ENCODE peak calls at places on chromosomes 2 and 18, in six cellular contexts. T, M, U, R, Y and C are unnamed samples.

GRCh38 chr2:240325654-240326031 is 109.8 kb upstream of the GPC1 start:
- DNase-seq in T (no peak), M (no peak), U (no peak), R (peak; percentile 56), Y (no peak), C (no peak)

GRCh38 chr18:44536041-44536440 is 144.6 kb upstream of the SETBP1 start:
- DNase-seq in T (no peak), M (no peak), U (no peak), R (no peak), Y (no peak), C (no peak)

GRCh38 chr2:48306409-48307284 is 223.3 kb upstream of the STON1 start:
- DNase-seq in T (no peak), M (no peak), U (no peak), R (no peak), Y (no peak), C (no peak)

GRCh38 chr2:190765386-190766173 is 115.0 kb upstream of the GLS start:
- DNase-seq in T (no peak), M (no peak), U (peak; percentile 16), R (no peak), Y (no peak), C (no peak)

GRCh38 chr2:112493858-112494648 is 12.1 kb downstream of the TTL start:
- DNase-seq in T (no peak), M (no peak), U (no peak), R (no peak), Y (no peak), C (no peak)

GRCh38 chr2:222709191-222709891 is 37.9 kb downstream of the MOGAT1 start:
- DNase-seq in T (peak; percentile 44), M (no peak), U (peak; percentile 89), R (no peak), Y (peak; percentile 53), C (no peak)

GRCh38 chr2:192016265-192016664 is 169.4 kb upstream of the CAVIN2 start:
- DNase-seq in T (no peak), M (no peak), U (no peak), R (no peak), Y (no peak), C (no peak)

GRCh38 chr2:9256570-9257043 is 50.0 kb downstream of the ASAP2 start:
- DNase-seq in T (no peak), M (no peak), U (no peak), R (no peak), Y (no peak), C (no peak)

GRCh38 chr2:176473851-176474250 is 204.6 kb downstream of the MTX2 start:
- DNase-seq in T (no peak), M (no peak), U (no peak), R (no peak), Y (no peak), C (no peak)

GRCh38 chr18:22169889-22170420 is 566 bp downstream of the GATA6 start:
- DNase-seq in T (peak; percentile 61), M (peak; percentile 41), U (peak; percentile 47), R (peak; percentile 51), Y (no peak), C (no peak)

GRCh38 chr2:15357922-15358321 is 203.2 kb downstream of the NBAS start:
- DNase-seq in T (no peak), M (no peak), U (no peak), R (no peak), Y (no peak), C (no peak)